ENCODE peak calls at places on chromosome X, in eight cellular contexts. P is hepatic stellate cell; E is foreskin fibroblast; N is iPS DF 19.7; Y is fibroblast of lung; F is activated CD4-positive, CD25-positive, alpha-beta regulatory T cell treated with anti-CD3 and anti-CD28 coated beads, Interleukin-2, amount 50 U/mL, for 16 hours; B is GM04504; L is NCI-H146. Q is an unnamed sample.

GRCh38 chrX:154396948-154397887 is 959 bp upstream of the RPL10 start:
- DNase-seq in F (no peak), P (peak), B (no peak), N (no peak), L (peak), E (peak), Y (peak), Q (peak)

GRCh38 chrX:53317365-53318069 is 36.1 kb upstream of the IQSEC2 start:
- DNase-seq in Y (peak), N (peak), B (peak), L (peak), P (peak), E (no peak), F (peak), Q (peak)

GRCh38 chrX:103343105-103343504 is 13.1 kb downstream of the TCEAL7 start:
- DNase-seq in L (peak), F (no peak), P (no peak), B (no peak), N (no peak), Y (peak), E (peak), Q (peak)

GRCh38 chrX:98111684-98112083 is 1228.0 kb downstream of the RPA4 start:
- DNase-seq in B (no peak), N (no peak), F (no peak), P (no peak), E (no peak), L (no peak), Y (no peak), Q (no peak)

GRCh38 chrX:39939678-39940077 is 158.1 kb downstream of the BCOR start:
- DNase-seq in L (no peak), Y (no peak), F (no peak), B (no peak), N (no peak), P (no peak), E (no peak), Q (no peak)

GRCh38 chrX:24207826-24208225 is 58.3 kb downstream of the ZFX start:
- DNase-seq in N (no peak), F (no peak), E (no peak), P (no peak), Y (peak), B (no peak), L (no peak), Q (no peak)

GRCh38 chrX:110536788-110537187 is 178.1 kb downstream of the RTL9 start:
- DNase-seq in P (no peak), L (no peak), Y (no peak), E (no peak), F (no peak), N (no peak), B (no peak), Q (no peak)

GRCh38 chrX:70219938-70220764 is 14.3 kb upstream of the AWAT1 start:
- DNase-seq in E (peak), B (peak), F (no peak), Y (peak), L (peak), P (no peak), N (no peak), Q (peak)

GRCh38 chrX:77070108-77070918 is 376.9 kb upstream of the FGF16 start:
- DNase-seq in P (no peak), N (no peak), F (no peak), L (no peak), E (no peak), Y (no peak), B (no peak), Q (no peak)

GRCh38 chrX:73577368-73577767 is 14.4 kb downstream of the CHIC1 start:
- DNase-seq in E (peak), F (no peak), N (no peak), B (peak), L (no peak), Y (peak), P (no peak), Q (no peak)

GRCh38 chrX:17435476-17435875 is 60.5 kb downstream of the NHS start:
- DNase-seq in L (no peak), N (no peak), Y (no peak), P (no peak), B (no peak), F (no peak), E (no peak), Q (no peak)

GRCh38 chrX:38898261-38898660 is 97.0 kb downstream of the MID1IP1 start:
- DNase-seq in E (no peak), P (no peak), F (no peak), L (peak), Y (no peak), N (no peak), B (no peak), Q (no peak)

GRCh38 chrX:124263743-124264142 is 68.7 kb upstream of the TEX13D start:
- DNase-seq in B (no peak), F (no peak), E (no peak), P (no peak), L (no peak), Y (no peak), N (no peak), Q (no peak)

GRCh38 chrX:51837926-51838325 is 55.5 kb upstream of the MAGED1 start:
- DNase-seq in Y (peak), P (no peak), N (no peak), B (peak), L (peak), E (peak), F (no peak), Q (no peak)

GRCh38 chrX:48896611-48897011 is 957 bp downstream of the TIMM17B start:
- DNase-seq in P (peak), B (no peak), L (peak), Y (peak), N (no peak), E (no peak), F (no peak), Q (no peak)

GRCh38 chrX:50618788-50619558 is 148.3 kb upstream of the DGKK start:
- DNase-seq in L (no peak), P (no peak), F (no peak), Y (peak), E (no peak), N (no peak), B (no peak), Q (no peak)

GRCh38 chrX:103674531-103675454 is 11.7 kb downstream of the MORF4L2 start:
- DNase-seq in P (no peak), E (no peak), Y (no peak), N (no peak), B (no peak), L (no peak), F (no peak), Q (no peak)

GRCh38 chrX:31471229-31471628 is 399.4 kb upstream of the FTHL17 start:
- DNase-seq in E (no peak), L (no peak), B (no peak), Y (no peak), F (no peak), N (no peak), P (no peak), Q (no peak)

GRCh38 chrX:40266490-40267333 is 169.0 kb upstream of the BCOR start:
- DNase-seq in P (peak), B (no peak), Y (peak), N (peak), E (peak), L (peak), F (no peak), Q (peak)

GRCh38 chrX:10254746-10255145 is 98.0 kb downstream of the CLCN4 start:
- DNase-seq in P (no peak), F (no peak), B (no peak), Y (peak), L (no peak), N (no peak), E (no peak), Q (peak)

GRCh38 chrX:70477734-70478075 is 33.1 kb downstream of the DLG3 start:
- DNase-seq in B (no peak), F (no peak), N (no peak), P (no peak), E (no peak), L (no peak), Y (no peak), Q (no peak)

GRCh38 chrX:82816001-82816400 is 692.1 kb upstream of the POU3F4 start:
- DNase-seq in P (no peak), Y (no peak), F (no peak), L (no peak), B (no peak), N (no peak), E (no peak), Q (no peak)

GRCh38 chrX:143634701-143635442 is 1.0 kb downstream of the SLITRK4 start:
- DNase-seq in N (no peak), F (no peak), P (no peak), Y (no peak), B (no peak), L (peak), E (no peak), Q (no peak)

GRCh38 chrX:64097891-64098290 is 107.6 kb downstream of the AMER1 start:
- DNase-seq in Y (no peak), E (no peak), P (no peak), L (no peak), B (no peak), N (no peak), F (no peak), Q (no peak)

GRCh38 chrX:153782324-153782723 is 1.5 kb downstream of the SRPK3 start:
- DNase-seq in E (no peak), N (no peak), P (no peak), B (no peak), L (peak), F (no peak), Y (no peak), Q (no peak)

GRCh38 chrX:10754445-10754844 is 134.1 kb upstream of the MID1 start:
- DNase-seq in Y (no peak), L (no peak), P (no peak), N (no peak), B (no peak), E (no peak), F (no peak), Q (no peak)

GRCh38 chrX:133294126-133294525 is 76.0 kb upstream of the TFDP3 start:
- DNase-seq in B (peak), L (no peak), N (no peak), E (no peak), F (no peak), Y (peak), P (peak), Q (no peak)

Q was measured in A549.